ENCODE peak calls at places on chromosome 19, in seven cellular contexts. C, G, R, O, N, L and K are unnamed samples.

GRCh38 chr19:17289489-17289888 is 7.8 kb downstream of the ANKLE1 start:
- DNase-seq in C (peak), G (peak), R (peak), O (no peak), N (no peak), L (peak), K (peak)

GRCh38 chr19:6393982-6394412 is 1.0 kb upstream of the GTF2F1 start:
- DNase-seq in C (no peak), G (no peak), R (no peak), O (no peak), N (no peak), L (no peak), K (no peak)

GRCh38 chr19:58330458-58330857 is 3.7 kb downstream of the ZSCAN22 start:
- DNase-seq in C (peak), G (peak), R (peak), O (no peak), N (no peak), L (peak), K (peak)

GRCh38 chr19:53002479-53002878 is 11.2 kb upstream of the ERVV-1 start:
- DNase-seq in C (no peak), G (peak), R (no peak), O (no peak), N (no peak), L (peak), K (no peak)

GRCh38 chr19:6164906-6165531 is 29.6 kb downstream of the ACSBG2 start:
- DNase-seq in C (no peak), G (no peak), R (no peak), O (no peak), N (no peak), L (peak), K (no peak)

GRCh38 chr19:56404705-56405056 is 549 bp downstream of the ZNF583 start:
- DNase-seq in C (no peak), G (no peak), R (no peak), O (no peak), N (no peak), L (peak), K (no peak)

GRCh38 chr19:19043481-19043880 is 10.1 kb downstream of the ARMC6 start:
- DNase-seq in C (no peak), G (no peak), R (no peak), O (no peak), N (no peak), L (no peak), K (no peak)

GRCh38 chr19:3618144-3618810 is 8.3 kb downstream of the CACTIN start:
- DNase-seq in C (peak), G (peak), R (peak), O (no peak), N (peak), L (peak), K (peak)

GRCh38 chr19:54482889-54483288 is 9.8 kb upstream of the CDC42EP5 start:
- DNase-seq in C (no peak), G (no peak), R (no peak), O (no peak), N (no peak), L (no peak), K (no peak)

GRCh38 chr19:8308891-8309291 is 733 bp upstream of the CD320 start:
- DNase-seq in C (no peak), G (no peak), R (no peak), O (no peak), N (no peak), L (no peak), K (no peak)

GRCh38 chr19:39448271-39448670 is 2.9 kb downstream of the SUPT5H start:
- DNase-seq in C (peak), G (no peak), R (no peak), O (no peak), N (no peak), L (peak), K (no peak)

GRCh38 chr19:33086955-33087354 is 6.0 kb downstream of the GPATCH1 start:
- DNase-seq in C (no peak), G (no peak), R (no peak), O (no peak), N (no peak), L (no peak), K (no peak)

GRCh38 chr19:49409441-49410029 is 13.7 kb downstream of the PTH2 start:
- DNase-seq in C (no peak), G (no peak), R (no peak), O (no peak), N (no peak), L (no peak), K (no peak)

GRCh38 chr19:12788682-12789097 is 2.6 kb upstream of the JUNB start:
- DNase-seq in C (no peak), G (peak), R (peak), O (no peak), N (no peak), L (peak), K (peak)

GRCh38 chr19:21491161-21491560 is 14.2 kb upstream of the ZNF429 start:
- DNase-seq in C (no peak), G (no peak), R (no peak), O (no peak), N (no peak), L (no peak), K (no peak)

GRCh38 chr19:45862271-45862563 is 730 bp downstream of the SYMPK start:
- DNase-seq in C (no peak), G (no peak), R (peak), O (no peak), N (no peak), L (no peak), K (no peak)

GRCh38 chr19:44847144-44848035 is 1.3 kb downstream of the NECTIN2 start:
- DNase-seq in C (peak), G (peak), R (peak), O (no peak), N (no peak), L (peak), K (no peak)

GRCh38 chr19:35738021-35738886 is 4.0 kb downstream of the IGFLR1 start:
- DNase-seq in C (no peak), G (no peak), R (no peak), O (no peak), N (no peak), L (no peak), K (no peak)

GRCh38 chr19:32581704-32582164 is 744 bp downstream of the PDCD5 start:
- DNase-seq in C (peak), G (peak), R (no peak), O (no peak), N (no peak), L (peak), K (peak)

GRCh38 chr19:10603084-10603872 is 16.2 kb upstream of the AP1M2 start:
- DNase-seq in C (no peak), G (peak), R (peak), O (no peak), N (peak), L (peak), K (no peak)

GRCh38 chr19:6744381-6745288 is 5.2 kb downstream of the TRIP10 start:
- DNase-seq in C (peak), G (peak), R (peak), O (no peak), N (no peak), L (peak), K (peak)

GRCh38 chr19:1825909-1826556 is 14.0 kb upstream of the ATP8B3 start:
- DNase-seq in C (peak), G (peak), R (peak), O (no peak), N (peak), L (peak), K (peak)

GRCh38 chr19:32404939-32405430 is 585 bp upstream of the DPY19L3 start:
- DNase-seq in C (peak), G (no peak), R (peak), O (no peak), N (no peak), L (peak), K (peak)

GRCh38 chr19:21256722-21257121 is 72.5 kb downstream of the ZNF708 start:
- DNase-seq in C (peak), G (peak), R (no peak), O (no peak), N (no peak), L (peak), K (no peak)

GRCh38 chr19:32450217-32450616 is 44.6 kb downstream of the DPY19L3 start:
- DNase-seq in C (no peak), G (no peak), R (no peak), O (no peak), N (no peak), L (no peak), K (peak)

GRCh38 chr19:15010497-15011255 is 31.0 kb upstream of the SLC1A6 start:
- DNase-seq in C (no peak), G (peak), R (no peak), O (no peak), N (no peak), L (no peak), K (no peak)

GRCh38 chr19:46076951-46077814 is 36.4 kb upstream of the IGFL4 start:
- DNase-seq in C (peak), G (peak), R (peak), O (no peak), N (no peak), L (peak), K (peak)

GRCh38 chr19:18875726-18876125 is 20.2 kb downstream of the CERS1 start:
- DNase-seq in C (no peak), G (no peak), R (no peak), O (no peak), N (no peak), L (no peak), K (no peak)

GRCh38 chr19:57171551-57172081 is 4.3 kb upstream of the DUXA start:
- DNase-seq in C (peak), G (peak), R (no peak), O (no peak), N (no peak), L (peak), K (no peak)

GRCh38 chr19:12913871-12914690 is 5.0 kb downstream of the SYCE2 start:
- DNase-seq in C (peak), G (peak), R (no peak), O (no peak), N (no peak), L (no peak), K (no peak)

GRCh38 chr19:15231256-15231655 is 992 bp downstream of the EPHX3 start:
- DNase-seq in C (no peak), G (no peak), R (no peak), O (no peak), N (no peak), L (no peak), K (no peak)